ENCODE peak calls at places on chromosomes 12 and 14, in six cellular contexts. M is cardiac muscle cell, V is neural progenitor cell, E is upper lobe of left lung, N is Panc1, F is tibial artery. P is an unnamed sample.

GRCh38 chr12:130860311-130860710 is 11.6 kb upstream of the RAN start:
- DNase-seq in E (no peak), F (no peak), N (no peak), M (no peak), V (no peak), P (no peak)

GRCh38 chr12:88897723-88898122 is 317.5 kb upstream of the KITLG start:
- DNase-seq in N (no peak), M (peak; percentile 24), V (no peak), F (no peak), E (no peak), P (peak; percentile 57)

GRCh38 chr14:23617539-23617938 is 18.6 kb upstream of the DHRS2 start:
- DNase-seq in E (no peak), N (no peak), F (no peak), M (no peak), V (no peak), P (no peak)

GRCh38 chr12:56571131-56571530 is 49.5 kb downstream of the RBMS2 start:
- DNase-seq in M (peak; percentile 36), N (no peak), F (no peak), E (no peak), V (peak; percentile 60), P (no peak)

GRCh38 chr14:30211326-30211725 is 283.7 kb upstream of the PRKD1 start:
- DNase-seq in F (no peak), M (peak; percentile 58), E (no peak), V (no peak), N (no peak), P (no peak)

GRCh38 chr12:2183556-2184541 is 131.1 kb downstream of the CACNA1C start:
- DNase-seq in F (no peak), M (peak; percentile 77), N (no peak), V (peak; percentile 42), E (no peak), P (no peak)

GRCh38 chr14:101127239-101127638 is 223.7 kb upstream of the RTL1 start:
- DNase-seq in V (no peak), M (no peak), E (no peak), N (no peak), F (no peak), P (no peak)

GRCh38 chr14:60618200-60618599 is 31.1 kb downstream of the SIX1 start:
- DNase-seq in V (no peak), F (no peak), E (no peak), N (no peak), M (no peak), P (no peak)

GRCh38 chr14:50961606-50962259 is 17.4 kb upstream of the PYGL start:
- DNase-seq in N (peak; percentile 62), E (no peak), M (peak; percentile 86), F (no peak), V (no peak), P (no peak)

GRCh38 chr14:76726551-76726961 is 34.7 kb upstream of the VASH1 start:
- DNase-seq in F (no peak), N (no peak), E (no peak), M (no peak), V (no peak), P (no peak)

GRCh38 chr14:103223818-103224352 is 100.6 kb downstream of the TNFAIP2 start:
- DNase-seq in M (no peak), E (no peak), V (no peak), N (no peak), F (no peak), P (no peak)

GRCh38 chr12:14430394-14430986 is 65.0 kb downstream of the ATF7IP start:
- DNase-seq in V (no peak), F (no peak), N (no peak), M (no peak), E (no peak), P (no peak)

DNA sequence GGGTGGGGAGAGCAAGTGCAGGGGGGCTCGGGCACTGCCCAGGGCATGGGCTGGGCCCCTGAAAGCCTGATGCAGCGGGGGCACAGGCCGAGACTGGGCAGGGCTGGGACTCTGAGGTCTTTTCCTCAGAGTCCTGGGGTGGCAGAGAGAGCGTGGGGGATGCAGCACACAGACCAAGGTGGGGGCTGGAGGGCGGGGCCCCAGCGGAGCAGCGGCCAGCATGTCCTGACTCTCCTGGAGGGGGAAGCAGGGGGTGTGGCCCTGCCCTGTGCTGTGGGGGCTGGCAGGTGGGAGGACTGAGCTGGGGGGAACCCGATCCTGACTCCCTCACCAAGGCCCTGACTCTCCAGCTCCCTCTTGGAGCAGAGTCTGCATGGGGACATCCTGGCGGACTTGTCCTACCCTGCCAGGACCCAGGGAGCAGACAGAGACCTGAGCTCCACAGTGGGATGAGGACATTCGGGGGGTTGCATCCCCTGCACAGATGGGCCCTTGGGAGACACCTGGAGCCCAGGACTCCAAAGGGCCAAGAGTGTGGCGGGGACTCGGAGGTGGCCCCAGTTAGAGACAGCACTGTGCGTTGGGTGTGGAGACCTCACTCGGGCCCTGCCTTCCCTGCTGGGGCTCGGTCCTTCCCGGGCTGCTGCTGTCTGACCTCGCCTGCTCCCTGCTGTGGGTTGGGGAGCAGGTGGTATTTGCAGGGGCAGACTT is 326.1 kb downstream of the TMEM121 start:
- DNase-seq in F (peak; percentile 8), V (no peak), M (no peak), E (no peak), N (no peak), P (no peak)
- H3K9me3 ChIP-seq in F (no peaks in the 10 kb centered on the region), V (peaks cover 2% of the 10 kb centered on the region), M (no peaks in the 10 kb centered on the region), E (no peaks in the 10 kb centered on the region), N (no peaks in the 10 kb centered on the region), P (no peaks in the 10 kb centered on the region)

GRCh38 chr12:70964867-70965469 is 44.4 kb upstream of the PTPRR start:
- DNase-seq in N (no peak), E (peak; percentile 21), V (no peak), F (no peak), M (no peak), P (no peak)

GRCh38 chr12:70962226-70962794 is 41.8 kb upstream of the PTPRR start:
- DNase-seq in M (no peak), N (no peak), E (no peak), F (no peak), V (no peak), P (no peak)

GRCh38 chr12:70955415-70955814 is 34.9 kb upstream of the PTPRR start:
- DNase-seq in E (no peak), V (no peak), M (no peak), N (no peak), F (no peak), P (no peak)

GRCh38 chr12:70960484-70960883 is 39.9 kb upstream of the PTPRR start:
- DNase-seq in E (no peak), F (no peak), N (no peak), M (no peak), V (no peak), P (no peak)
- H3K9me3 ChIP-seq in E (no peaks in the 10 kb centered on the region), F (no peaks in the 10 kb centered on the region), N (no peaks in the 10 kb centered on the region), M (no peaks in the 10 kb centered on the region), V (no peaks in the 10 kb centered on the region), P (no peaks in the 10 kb centered on the region)

GRCh38 chr14:82159624-82160023 is 626.0 kb upstream of the SEL1L start:
- DNase-seq in M (no peak), V (no peak), F (no peak), E (no peak), N (no peak), P (no peak)
- H3K9me3 ChIP-seq in M (peaks cover 5% of the 10 kb centered on the region), V (peaks cover 14% of the 10 kb centered on the region), F (no peaks in the 10 kb centered on the region), E (no peaks in the 10 kb centered on the region), N (no peaks in the 10 kb centered on the region), P (no peaks in the 10 kb centered on the region)

DNA sequence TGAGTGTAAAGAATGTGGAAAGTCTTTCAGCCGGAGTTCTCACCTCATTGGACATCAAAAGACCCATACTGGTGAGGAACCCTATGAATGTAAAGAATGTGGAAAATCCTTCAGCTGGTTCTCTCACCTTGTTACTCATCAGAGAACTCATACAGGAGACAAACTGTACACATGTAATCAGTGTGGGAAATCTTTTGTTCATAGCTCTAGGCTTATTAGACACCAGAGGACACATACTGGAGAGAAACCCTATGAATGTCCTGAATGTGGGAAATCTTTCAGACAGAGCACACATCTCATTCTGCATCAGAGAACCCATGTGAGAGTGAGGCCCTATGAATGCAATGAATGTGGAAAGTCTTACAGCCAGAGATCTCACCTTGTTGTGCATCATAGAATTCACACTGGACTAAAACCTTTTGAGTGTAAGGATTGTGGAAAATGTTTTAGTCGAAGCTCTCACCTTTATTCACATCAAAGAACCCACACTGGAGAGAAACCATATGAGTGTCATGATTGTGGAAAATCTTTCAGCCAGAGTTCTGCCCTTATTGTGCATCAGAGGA is 25.1 kb upstream of the ZNF268 start:
- DNase-seq in M (no peak), V (no peak), F (no peak), E (no peak), N (no peak), P (peak; percentile 3)
- H3K9me3 ChIP-seq in M (peaks cover 22% of the 10 kb centered on the region), V (peaks cover 63% of the 10 kb centered on the region), F (peaks cover 13% of the 10 kb centered on the region), E (peaks cover 99% of the 10 kb centered on the region), N (peaks cover 79% of the 10 kb centered on the region), P (peaks cover 36% of the 10 kb centered on the region)